ENCODE peak calls at places on chromosome 7, in seven cellular contexts. I is activated CD4-positive, alpha-beta T cell treated with anti-CD3 and anti-CD28 coated beads, Interleukin-2, amount 10 ng/mL, durations not matched to agents 7 days and 5 days; E is stimulated activated effector memory CD8-positive, alpha-beta T cell treated with anti-CD3 and anti-CD28 coated beads, Interleukin-12 subunit alpha, Interleukin-12 subunit beta, amount 100 ng/mL, for 72 hours; F is T47D; M is GM04504; H is lower leg skin; R is stimulated activated CD8-positive, alpha-beta memory T cell treated with anti-CD3 and anti-CD28 coated beads, Interleukin-4, amount 100 ng/mL, for 24 hours. U is an unnamed sample.
A peak's percentile ranks its signal among the peaks of the same experiment; 100 is the strongest.

GRCh38 chr7:120996333-120996982 is 7.9 kb downstream of the CPED1 start:
- DNase-seq in M (peak; percentile 83), E (no peak), R (no peak), I (peak; percentile 26), F (no peak), H (peak; percentile 87), U (no peak)

GRCh38 chr7:7968544-7969305 is at the start of gene GLCCI1:
- DNase-seq in H (peak; percentile 99), E (peak; percentile 87), R (peak; percentile 95), F (peak; percentile 99), I (peak; percentile 98), M (peak; percentile 90), U (peak; percentile 96)

GRCh38 chr7:84178013-84178412 is 16.6 kb downstream of the SEMA3A start:
- DNase-seq in E (no peak), F (no peak), H (no peak), I (no peak), R (no peak), M (no peak), U (no peak)

GRCh38 chr7:40918701-40919271 is 784.0 kb downstream of the SUGCT start:
- DNase-seq in I (no peak), H (no peak), M (peak; percentile 42), E (no peak), R (no peak), F (no peak), U (no peak)

GRCh38 chr7:91103365-91103764 is 160.9 kb upstream of the FZD1 start:
- DNase-seq in M (no peak), F (no peak), H (no peak), E (no peak), I (no peak), R (no peak), U (no peak)

GRCh38 chr7:81333536-81333935 is 414.7 kb upstream of the SEMA3C start:
- DNase-seq in E (no peak), R (no peak), F (no peak), I (no peak), M (no peak), H (no peak), U (no peak)

GRCh38 chr7:42624471-42624870 is 287.4 kb downstream of the C7orf25 start:
- DNase-seq in F (no peak), M (no peak), R (no peak), E (no peak), I (no peak), H (no peak), U (no peak)

GRCh38 chr7:74174606-74175082 is 488 bp downstream of the EIF4H start:
- DNase-seq in H (peak; percentile 91), I (peak; percentile 44), E (no peak), M (no peak), R (peak; percentile 18), F (peak; percentile 22), U (no peak)

GRCh38 chr7:101597941-101598340 is 31.2 kb downstream of the MYL10 start:
- DNase-seq in I (no peak), F (no peak), R (no peak), M (no peak), H (no peak), E (no peak), U (no peak)

GRCh38 chr7:106369349-106369748 is 84.6 kb upstream of the NAMPT start:
- DNase-seq in I (no peak), E (no peak), H (no peak), F (no peak), R (no peak), M (peak; percentile 40), U (no peak)

GRCh38 chr7:6387734-6388294 is 59.9 kb downstream of the DAGLB start:
- DNase-seq in I (no peak), F (no peak), R (no peak), H (no peak), M (no peak), E (no peak), U (no peak)

GRCh38 chr7:151727579-151728285 is 149.2 kb downstream of the PRKAG2 start:
- DNase-seq in M (peak; percentile 95), H (peak; percentile 97), F (no peak), R (peak; percentile 40), I (peak; percentile 17), E (peak; percentile 39), U (peak; percentile 68)

GRCh38 chr7:116576350-116577319 is 51.8 kb downstream of the CAV1 start:
- DNase-seq in H (peak; percentile 54), M (peak; percentile 94), F (no peak), R (no peak), I (no peak), E (no peak), U (no peak)

GRCh38 chr7:159105066-159105780 is 39.4 kb downstream of the VIPR2 start:
- DNase-seq in R (no peak), F (no peak), I (no peak), H (no peak), E (no peak), M (no peak), U (no peak)

GRCh38 chr7:134669845-134670373 is 23.3 kb downstream of the BPGM start:
- DNase-seq in F (no peak), H (no peak), R (peak; percentile 49), I (peak; percentile 71), M (peak; percentile 61), E (peak; percentile 17), U (peak; percentile 38)

GRCh38 chr7:151794508-151795167 is 82.3 kb downstream of the PRKAG2 start:
- DNase-seq in M (no peak), I (no peak), H (no peak), R (no peak), E (no peak), F (no peak), U (no peak)

GRCh38 chr7:39825391-39825790 is 124.7 kb upstream of the CDK13 start:
- DNase-seq in E (no peak), H (no peak), M (no peak), F (no peak), I (no peak), R (no peak), U (no peak)

GRCh38 chr7:77482015-77482414 is 55.1 kb upstream of the PTPN12 start:
- DNase-seq in M (no peak), F (peak; percentile 33), E (no peak), H (no peak), R (no peak), I (no peak), U (no peak)

GRCh38 chr7:9125246-9125645 is 691.8 kb downstream of the NXPH1 start:
- DNase-seq in H (no peak), I (no peak), F (no peak), R (no peak), M (no peak), E (no peak), U (no peak)

GRCh38 chr7:30027065-30027456 is 559 bp upstream of the FKBP14 start:
- DNase-seq in F (peak; percentile 55), M (no peak), R (no peak), I (peak; percentile 24), H (no peak), E (no peak), U (peak; percentile 24)

GRCh38 chr7:24025094-24025493 is 258.9 kb upstream of the NPY start:
- DNase-seq in H (no peak), I (no peak), E (no peak), M (peak; percentile 6), R (no peak), F (no peak), U (no peak)

GRCh38 chr7:91520645-91521044 is 256.4 kb downstream of the FZD1 start:
- DNase-seq in I (no peak), H (no peak), R (no peak), F (no peak), E (no peak), M (no peak), U (no peak)

GRCh38 chr7:27155816-27156507 is 513 bp downstream of the HOXA7 start:
- DNase-seq in I (no peak), M (peak; percentile 18), E (no peak), F (no peak), R (no peak), H (peak; percentile 89), U (no peak)

GRCh38 chr7:141550694-141551079 is 523 bp upstream of the AGK start:
- DNase-seq in M (peak; percentile 8), E (no peak), H (no peak), F (no peak), R (no peak), I (no peak), U (no peak)

GRCh38 chr7:110964770-110965169 is 126.2 kb upstream of the LRRN3 start:
- DNase-seq in E (no peak), H (no peak), I (no peak), R (no peak), F (no peak), M (no peak), U (no peak)

U was measured in stimulated activated naive B cell treated with anti-CD40 and anti-IgM and Interleukin-4, amounts not matched to agents 10 μg/mL and 1 μg/mL and 100 μg/mL, for 72 hours.